ENCODE peak calls at places on chromosome 21, in seven cellular contexts. S is heart left ventricle, R is GM23338, Y is tibial nerve, K is coronary artery, V is right cardiac atrium, N is lung. A is an unnamed sample.

GRCh38 chr21:36551731-36552457 is 72.0 kb upstream of the CLDN14 start:
- DNase-seq in S (no peak), R (no peak), Y (no peak), K (no peak), V (no peak), N (no peak), A (no peak)

GRCh38 chr21:21268885-21269284 is 270.7 kb downstream of the NCAM2 start:
- DNase-seq in S (no peak), R (peak; percentile 21), Y (no peak), K (no peak), V (no peak), N (no peak), A (no peak)

GRCh38 chr21:21103692-21104091 is 105.5 kb downstream of the NCAM2 start:
- DNase-seq in S (no peak), R (no peak), Y (no peak), K (no peak), V (no peak), N (no peak), A (no peak)

GRCh38 chr21:14762734-14763694 is 216.9 kb upstream of the SAMSN1 start:
- DNase-seq in S (no peak), R (no peak), Y (no peak), K (no peak), V (no peak), N (no peak), A (no peak)

GRCh38 chr21:33434770-33435360 is 31.7 kb downstream of the IFNGR2 start:
- DNase-seq in S (no peak), R (no peak), Y (no peak), K (no peak), V (no peak), N (no peak), A (no peak)

GRCh38 chr21:35475006-35475405 is 425.9 kb upstream of the RUNX1 start:
- DNase-seq in S (no peak), R (no peak), Y (no peak), K (no peak), V (no peak), N (no peak), A (no peak)

GRCh38 chr21:37153935-37154350 is 80.9 kb downstream of the TTC3 start:
- DNase-seq in S (peak; percentile 39), R (no peak), Y (no peak), K (no peak), V (peak; percentile 59), N (no peak), A (peak; percentile 48)

GRCh38 chr21:42983102-42983501 is 8.7 kb downstream of the PKNOX1 start:
- DNase-seq in S (no peak), R (no peak), Y (no peak), K (no peak), V (no peak), N (no peak), A (no peak)

GRCh38 chr21:43311303-43311817 is 115.6 kb downstream of the SIK1 start:
- DNase-seq in S (peak; percentile 9), R (no peak), Y (no peak), K (no peak), V (peak; percentile 2), N (no peak), A (no peak)

GRCh38 chr21:42234464-42235241 is 15.7 kb downstream of the ABCG1 start:
- DNase-seq in S (peak; percentile 73), R (peak; percentile 86), Y (no peak), K (no peak), V (peak; percentile 89), N (peak; percentile 46), A (peak; percentile 95)

GRCh38 chr21:28136687-28137086 is 856.0 kb downstream of the LTN1 start:
- DNase-seq in S (no peak), R (no peak), Y (no peak), K (no peak), V (no peak), N (no peak), A (no peak)

GRCh38 chr21:33021667-33022066 is 4.1 kb upstream of the OLIG2 start:
- DNase-seq in S (no peak), R (no peak), Y (no peak), K (peak; percentile 54), V (no peak), N (no peak), A (no peak)

GRCh38 chr21:29448766-29449165 is 150.0 kb downstream of the BACH1 start:
- DNase-seq in S (no peak), R (no peak), Y (no peak), K (no peak), V (no peak), N (no peak), A (no peak)

GRCh38 chr21:29443398-29444010 is 144.8 kb downstream of the BACH1 start:
- DNase-seq in S (no peak), R (no peak), Y (no peak), K (no peak), V (no peak), N (no peak), A (no peak)

GRCh38 chr21:29453511-29453910 is 154.8 kb downstream of the BACH1 start:
- DNase-seq in S (no peak), R (no peak), Y (no peak), K (no peak), V (no peak), N (no peak), A (no peak)

GRCh38 chr21:29454179-29454578 is 155.5 kb downstream of the BACH1 start:
- DNase-seq in S (no peak), R (no peak), Y (no peak), K (no peak), V (no peak), N (no peak), A (no peak)

GRCh38 chr21:29449306-29449940 is 150.7 kb downstream of the BACH1 start:
- DNase-seq in S (no peak), R (no peak), Y (no peak), K (no peak), V (no peak), N (no peak), A (no peak)
- H3K27ac ChIP-seq in S (peak overlapping the region; percentile 6), R (no peak overlapping the region), Y (no peak overlapping the region), K (no peak overlapping the region), V (no peak overlapping the region), N (no peak overlapping the region), A (no peak overlapping the region)

DNA sequence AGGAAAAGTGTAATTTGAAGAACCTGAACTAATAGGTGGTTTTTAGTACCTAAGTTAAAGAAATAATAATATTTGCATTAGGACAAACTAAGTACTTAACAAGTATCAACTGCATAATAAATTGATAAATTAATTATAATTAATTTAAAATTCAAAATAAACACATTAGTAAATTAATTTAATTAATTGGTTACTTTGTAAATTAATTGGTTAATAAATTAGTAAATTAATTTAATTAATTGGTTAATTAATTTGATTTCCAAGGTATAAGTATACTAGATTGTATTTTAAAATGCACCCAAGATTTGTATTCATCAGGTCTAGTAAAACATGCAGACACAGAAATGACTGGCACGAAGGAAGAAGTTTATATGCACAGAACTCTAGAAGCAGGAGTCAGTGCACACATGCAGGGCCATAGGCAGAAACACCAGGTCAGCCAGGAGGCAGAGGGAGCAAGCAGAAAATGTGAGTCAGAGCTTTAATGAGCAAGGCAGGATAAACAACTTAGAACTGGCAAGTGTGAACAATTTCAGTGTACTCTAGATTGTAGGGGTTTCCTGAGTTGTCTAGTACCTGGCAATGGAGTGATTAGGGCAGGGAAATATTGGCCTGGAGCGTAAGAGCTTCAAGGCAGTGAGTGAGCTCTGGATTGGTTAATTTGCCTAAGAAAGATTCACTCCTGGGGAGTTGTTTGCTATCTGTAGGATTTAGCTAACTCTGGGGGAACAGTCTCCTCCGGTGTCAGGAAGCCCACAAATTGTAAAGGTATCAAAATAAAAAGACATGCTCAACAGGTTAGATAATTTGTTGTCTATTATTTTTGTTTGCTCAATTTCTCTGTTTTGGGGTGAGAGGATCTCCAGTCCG is 665.7 kb downstream of the MRPL39 start:
- DNase-seq in S (no peak), R (peak; percentile 33), Y (no peak), K (no peak), V (no peak), N (no peak), A (no peak)
- H3K27ac ChIP-seq in S (no peak overlapping the region), R (no peak overlapping the region), Y (no peak overlapping the region), K (no peak overlapping the region), V (no peak overlapping the region), N (no peak overlapping the region), A (no peak overlapping the region)

DNA sequence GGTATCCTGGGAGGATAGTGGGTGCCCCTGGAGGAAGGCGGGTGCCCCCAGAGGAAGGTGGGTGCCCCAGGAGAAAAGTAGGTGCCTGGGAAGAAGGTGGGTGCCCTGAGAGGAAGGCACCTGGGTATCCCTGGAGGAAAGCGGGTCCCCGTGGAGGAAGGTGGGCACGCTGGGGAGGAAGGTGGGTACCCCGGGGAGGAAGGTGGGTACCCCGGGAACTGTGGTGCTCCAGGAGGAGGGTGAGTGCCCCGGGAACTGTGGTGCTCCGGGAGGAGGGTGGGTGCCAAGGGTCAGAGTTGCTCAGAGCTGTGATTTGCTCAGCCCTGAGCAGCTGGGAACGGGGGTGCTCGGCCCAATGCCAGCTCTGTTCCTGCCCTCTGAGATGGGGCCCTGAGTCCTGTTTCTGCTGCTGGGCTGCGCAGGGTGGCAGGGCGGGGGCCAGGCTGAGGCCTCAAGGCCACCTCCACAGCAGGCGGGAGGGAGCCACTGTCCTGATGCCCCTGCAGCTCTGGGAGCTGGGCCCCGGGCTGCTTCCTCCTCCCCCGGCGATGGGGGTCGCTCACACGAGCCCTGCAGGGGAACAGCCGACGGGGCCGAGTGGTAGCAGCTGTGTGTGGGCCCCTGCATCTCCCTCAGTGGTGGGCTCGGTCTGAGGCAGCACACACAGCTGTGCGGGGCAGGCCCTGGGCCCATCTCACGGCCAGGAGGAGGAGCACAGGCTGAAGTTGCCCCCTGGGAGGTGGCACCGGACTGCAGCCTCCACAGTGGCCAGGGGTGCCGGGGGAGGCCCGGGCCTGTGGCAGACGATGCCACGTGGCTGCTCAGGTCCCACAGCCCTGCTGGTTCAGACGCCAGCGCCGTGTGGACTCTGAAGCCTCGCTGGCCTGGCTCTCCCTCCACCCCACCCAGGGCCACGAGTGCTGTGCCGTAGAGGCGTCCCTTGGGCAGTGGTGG is 57.4 kb downstream of the SLX9 start:
- DNase-seq in S (peak; percentile 13), R (no peak), Y (no peak), K (no peak), V (peak; percentile 59), N (no peak), A (no peak)
- H3K27ac ChIP-seq in S (no peak overlapping the region), R (no peak overlapping the region), Y (no peak overlapping the region), K (no peak overlapping the region), V (no peak overlapping the region), N (no peak overlapping the region), A (no peak overlapping the region)

GRCh38 chr21:46457801-46458314 is 833 bp upstream of the DIP2A start:
- DNase-seq in S (peak; percentile 56), R (peak; percentile 55), Y (no peak), K (no peak), V (no peak), N (no peak), A (no peak)

GRCh38 chr21:46455575-46456385 is 2.9 kb upstream of the DIP2A start:
- DNase-seq in S (peak; percentile 67), R (no peak), Y (no peak), K (no peak), V (no peak), N (no peak), A (no peak)

GRCh38 chr21:46458315-46459023 is at the start of gene DIP2A:
- DNase-seq in S (peak; percentile 98), R (peak; percentile 98), Y (peak; percentile 88), K (peak; percentile 97), V (peak; percentile 99), N (peak; percentile 95), A (peak; percentile 100)

GRCh38 chr21:46454634-46455390 is 3.9 kb upstream of the DIP2A start:
- DNase-seq in S (no peak), R (no peak), Y (no peak), K (no peak), V (no peak), N (no peak), A (no peak)

GRCh38 chr21:46456750-46457149 is 1.9 kb upstream of the DIP2A start:
- DNase-seq in S (no peak), R (no peak), Y (no peak), K (no peak), V (no peak), N (no peak), A (no peak)
- H3K27ac ChIP-seq in S (peak overlapping the region; percentile 95), R (no peak overlapping the region), Y (peak overlapping the region; percentile 14), K (no peak overlapping the region), V (no peak overlapping the region), N (peak overlapping the region; percentile 86), A (no peak overlapping the region)

GRCh38 chr21:46357684-46358425 is 33.9 kb downstream of the PCNT start:
- DNase-seq in S (no peak), R (no peak), Y (no peak), K (no peak), V (no peak), N (no peak), A (no peak)
- H3K27ac ChIP-seq in S (no peak overlapping the region), R (no peak overlapping the region), Y (no peak overlapping the region), K (no peak overlapping the region), V (no peak overlapping the region), N (no peak overlapping the region), A (no peak overlapping the region)